ENCODE peak calls at places on chromosomes 1 and 21, in nine cellular contexts. One of them, this sample, is unnamed.

GRCh38 chr21:18620421-18620820 is 216.8 kb upstream of the TMPRSS15 start:
- DNase-seq in cardiac muscle cell: no peak
- DNase-seq in transverse colon: no peak
- DNase-seq in prostate gland: no peak
- DNase-seq in AG04450: no peak
- DNase-seq in left ventricle myocardium inferior: no peak
- DNase-seq in caudate nucleus: no peak
- DNase-seq in IMR-90: no peak
- DNase-seq in right cardiac atrium: no peak
- DNase-seq in this sample: no peak

GRCh38 chr1:48744032-48744431 is 32.7 kb downstream of the BEND5 start:
- DNase-seq in AG04450: no peak
- DNase-seq in prostate gland: no peak
- DNase-seq in right cardiac atrium: no peak
- DNase-seq in IMR-90: no peak
- DNase-seq in cardiac muscle cell: no peak
- DNase-seq in transverse colon: no peak
- DNase-seq in left ventricle myocardium inferior: no peak
- DNase-seq in caudate nucleus: no peak
- DNase-seq in this sample: no peak

GRCh38 chr1:234897754-234898454 is 230.7 kb downstream of the TOMM20 start:
- DNase-seq in IMR-90: no peak
- DNase-seq in prostate gland: no peak
- DNase-seq in caudate nucleus: no peak
- DNase-seq in right cardiac atrium: no peak
- DNase-seq in cardiac muscle cell: no peak
- DNase-seq in left ventricle myocardium inferior: no peak
- DNase-seq in transverse colon: no peak
- DNase-seq in AG04450: no peak
- DNase-seq in this sample: no peak

GRCh38 chr21:41953831-41954653 is at the start of gene C2CD2:
- DNase-seq in cardiac muscle cell: peak
- DNase-seq in left ventricle myocardium inferior: peak
- DNase-seq in right cardiac atrium: peak
- DNase-seq in transverse colon: peak
- DNase-seq in AG04450: no peak
- DNase-seq in IMR-90: peak
- DNase-seq in prostate gland: no peak
- DNase-seq in caudate nucleus: no peak
- DNase-seq in this sample: peak

GRCh38 chr1:235307158-235308124 is 20.5 kb downstream of the ARID4B start:
- DNase-seq in caudate nucleus: no peak
- DNase-seq in transverse colon: no peak
- DNase-seq in IMR-90: peak
- DNase-seq in AG04450: no peak
- DNase-seq in right cardiac atrium: no peak
- DNase-seq in left ventricle myocardium inferior: no peak
- DNase-seq in prostate gland: no peak
- DNase-seq in cardiac muscle cell: no peak
- DNase-seq in this sample: no peak

GRCh38 chr1:147720557-147720956 is 39.8 kb downstream of the GJA5 start:
- DNase-seq in cardiac muscle cell: no peak
- DNase-seq in AG04450: no peak
- DNase-seq in left ventricle myocardium inferior: no peak
- DNase-seq in IMR-90: no peak
- DNase-seq in transverse colon: no peak
- DNase-seq in right cardiac atrium: no peak
- DNase-seq in prostate gland: no peak
- DNase-seq in caudate nucleus: no peak
- DNase-seq in this sample: no peak

GRCh38 chr1:64516803-64517568 is 47.1 kb downstream of the CACHD1 start:
- DNase-seq in caudate nucleus: no peak
- DNase-seq in right cardiac atrium: no peak
- DNase-seq in AG04450: no peak
- DNase-seq in transverse colon: no peak
- DNase-seq in left ventricle myocardium inferior: no peak
- DNase-seq in prostate gland: no peak
- DNase-seq in IMR-90: peak
- DNase-seq in cardiac muscle cell: no peak
- DNase-seq in this sample: no peak

GRCh38 chr1:17765444-17766411 is 10.6 kb downstream of the ACTL8 start:
- DNase-seq in caudate nucleus: no peak
- DNase-seq in IMR-90: peak
- DNase-seq in left ventricle myocardium inferior: no peak
- DNase-seq in AG04450: peak
- DNase-seq in prostate gland: no peak
- DNase-seq in cardiac muscle cell: peak
- DNase-seq in transverse colon: no peak
- DNase-seq in right cardiac atrium: no peak
- DNase-seq in this sample: peak

GRCh38 chr21:19607983-19608668 is 1204.5 kb upstream of the TMPRSS15 start:
- DNase-seq in caudate nucleus: no peak
- DNase-seq in AG04450: no peak
- DNase-seq in right cardiac atrium: no peak
- DNase-seq in prostate gland: no peak
- DNase-seq in transverse colon: no peak
- DNase-seq in IMR-90: no peak
- DNase-seq in left ventricle myocardium inferior: no peak
- DNase-seq in cardiac muscle cell: no peak
- DNase-seq in this sample: no peak

GRCh38 chr1:166971252-166971651 is 4.1 kb downstream of the ILDR2 start:
- DNase-seq in left ventricle myocardium inferior: no peak
- DNase-seq in caudate nucleus: no peak
- DNase-seq in transverse colon: no peak
- DNase-seq in cardiac muscle cell: no peak
- DNase-seq in prostate gland: no peak
- DNase-seq in right cardiac atrium: no peak
- DNase-seq in IMR-90: no peak
- DNase-seq in AG04450: no peak
- DNase-seq in this sample: no peak

GRCh38 chr1:166972193-166972592 is 3.1 kb downstream of the ILDR2 start:
- DNase-seq in prostate gland: no peak
- DNase-seq in left ventricle myocardium inferior: no peak
- DNase-seq in right cardiac atrium: no peak
- DNase-seq in IMR-90: no peak
- DNase-seq in caudate nucleus: no peak
- DNase-seq in cardiac muscle cell: no peak
- DNase-seq in AG04450: no peak
- DNase-seq in transverse colon: no peak
- DNase-seq in this sample: no peak

GRCh38 chr1:166975361-166976129 is at the start of gene ILDR2:
- DNase-seq in caudate nucleus: peak
- DNase-seq in IMR-90: peak
- DNase-seq in cardiac muscle cell: peak
- DNase-seq in right cardiac atrium: peak
- DNase-seq in AG04450: no peak
- DNase-seq in transverse colon: peak
- DNase-seq in left ventricle myocardium inferior: peak
- DNase-seq in prostate gland: peak
- DNase-seq in this sample: peak

GRCh38 chr1:166974647-166975345 is 544 bp downstream of the ILDR2 start:
- DNase-seq in cardiac muscle cell: no peak
- DNase-seq in prostate gland: no peak
- DNase-seq in caudate nucleus: peak
- DNase-seq in right cardiac atrium: no peak
- DNase-seq in AG04450: no peak
- DNase-seq in transverse colon: no peak
- DNase-seq in left ventricle myocardium inferior: no peak
- DNase-seq in IMR-90: no peak
- DNase-seq in this sample: no peak

DNA sequence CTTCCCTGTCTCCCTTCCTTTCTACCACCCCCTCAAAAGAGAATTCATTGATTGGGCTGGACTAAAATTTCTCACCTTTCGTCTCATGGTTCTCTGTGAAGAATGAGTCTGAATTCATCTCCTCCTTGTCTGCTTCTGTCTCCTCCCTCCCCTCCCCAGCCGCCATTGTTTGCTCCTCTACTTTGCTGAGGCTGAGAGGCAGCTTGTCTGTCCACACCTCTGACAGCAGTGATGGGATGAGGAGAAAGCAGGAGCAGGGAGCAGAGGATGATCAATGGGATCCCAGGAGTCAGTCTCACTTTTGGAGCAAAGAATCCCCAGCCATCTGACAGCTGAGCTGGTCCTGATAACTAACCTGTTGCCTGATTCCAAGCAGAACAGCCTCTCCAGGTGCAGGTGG is 2.5 kb downstream of the ILDR2 start:
- DNase-seq in left ventricle myocardium inferior: no peak
- DNase-seq in AG04450: no peak
- DNase-seq in right cardiac atrium: no peak
- DNase-seq in caudate nucleus: no peak
- DNase-seq in transverse colon: no peak
- DNase-seq in cardiac muscle cell: no peak
- DNase-seq in IMR-90: no peak
- DNase-seq in prostate gland: no peak
- DNase-seq in this sample: no peak
- H3K27ac ChIP-seq in left ventricle myocardium inferior: no peak
- H3K27ac ChIP-seq in AG04450: no peak
- H3K27ac ChIP-seq in right cardiac atrium: no peak
- H3K27ac ChIP-seq in caudate nucleus: no peak
- H3K27ac ChIP-seq in transverse colon: no peak
- H3K27ac ChIP-seq in cardiac muscle cell: no peak
- H3K27ac ChIP-seq in IMR-90: no peak
- H3K27ac ChIP-seq in prostate gland: no peak
- H3K27ac ChIP-seq in this sample: no peak

GRCh38 chr1:228108742-228109072 is 392 bp downstream of the MRPL55 start:
- DNase-seq in caudate nucleus: no peak
- DNase-seq in right cardiac atrium: peak
- DNase-seq in AG04450: no peak
- DNase-seq in IMR-90: no peak
- DNase-seq in left ventricle myocardium inferior: no peak
- DNase-seq in transverse colon: no peak
- DNase-seq in cardiac muscle cell: no peak
- DNase-seq in prostate gland: no peak
- DNase-seq in this sample: no peak
- H3K27ac ChIP-seq in caudate nucleus: peak
- H3K27ac ChIP-seq in right cardiac atrium: peak
- H3K27ac ChIP-seq in AG04450: no peak
- H3K27ac ChIP-seq in IMR-90: peak
- H3K27ac ChIP-seq in left ventricle myocardium inferior: peak
- H3K27ac ChIP-seq in transverse colon: peak
- H3K27ac ChIP-seq in cardiac muscle cell: peak
- H3K27ac ChIP-seq in prostate gland: peak
- H3K27ac ChIP-seq in this sample: peak

GRCh38 chr1:207805841-207806421 is 54.1 kb downstream of the CD46 start:
- DNase-seq in right cardiac atrium: peak
- DNase-seq in cardiac muscle cell: peak
- DNase-seq in prostate gland: peak
- DNase-seq in IMR-90: peak
- DNase-seq in caudate nucleus: peak
- DNase-seq in transverse colon: peak
- DNase-seq in AG04450: peak
- DNase-seq in left ventricle myocardium inferior: peak
- DNase-seq in this sample: peak
- H3K27ac ChIP-seq in right cardiac atrium: peak
- H3K27ac ChIP-seq in cardiac muscle cell: no peak
- H3K27ac ChIP-seq in prostate gland: peak
- H3K27ac ChIP-seq in IMR-90: peak
- H3K27ac ChIP-seq in caudate nucleus: peak
- H3K27ac ChIP-seq in transverse colon: peak
- H3K27ac ChIP-seq in AG04450: peak
- H3K27ac ChIP-seq in left ventricle myocardium inferior: peak
- H3K27ac ChIP-seq in this sample: peak

DNA sequence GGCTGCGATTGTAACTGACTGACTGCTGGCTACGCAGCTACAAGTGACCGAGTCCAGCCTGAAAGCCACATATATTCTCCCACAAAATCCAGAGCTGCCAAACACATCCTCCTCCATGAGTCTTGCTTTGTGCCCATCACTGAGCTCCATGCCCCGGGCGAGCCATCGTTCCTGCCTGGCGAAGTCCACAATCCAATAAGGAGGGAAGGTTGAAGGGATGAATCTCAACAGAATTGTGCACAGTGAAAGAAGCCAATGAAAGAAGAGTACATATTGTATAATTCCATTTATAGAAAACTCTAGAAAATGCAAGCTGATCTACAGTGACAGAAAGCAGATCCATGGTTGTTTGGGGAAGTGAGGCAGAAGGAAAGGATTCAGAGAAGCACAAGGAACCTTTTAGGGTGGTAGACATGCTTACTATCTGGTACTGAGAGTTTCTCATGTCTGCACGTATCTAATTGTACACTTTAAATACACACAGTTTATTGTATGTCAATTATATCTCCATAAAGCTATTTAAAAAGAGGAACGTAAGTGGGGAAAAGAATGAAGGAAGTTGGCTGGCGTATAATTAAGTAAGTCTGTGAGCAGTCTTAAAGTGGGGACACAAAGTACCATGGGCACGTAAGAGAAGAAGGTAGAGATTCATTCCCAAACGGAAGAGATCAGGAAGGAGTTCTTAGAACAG is 115.9 kb upstream of the JUN start:
- DNase-seq in caudate nucleus: no peak
- DNase-seq in transverse colon: no peak
- DNase-seq in prostate gland: no peak
- DNase-seq in right cardiac atrium: no peak
- DNase-seq in IMR-90: no peak
- DNase-seq in AG04450: no peak
- DNase-seq in left ventricle myocardium inferior: no peak
- DNase-seq in cardiac muscle cell: no peak
- DNase-seq in this sample: no peak
- H3K27ac ChIP-seq in caudate nucleus: peak
- H3K27ac ChIP-seq in transverse colon: peak
- H3K27ac ChIP-seq in prostate gland: peak
- H3K27ac ChIP-seq in right cardiac atrium: peak
- H3K27ac ChIP-seq in IMR-90: no peak
- H3K27ac ChIP-seq in AG04450: no peak
- H3K27ac ChIP-seq in left ventricle myocardium inferior: peak
- H3K27ac ChIP-seq in cardiac muscle cell: peak
- H3K27ac ChIP-seq in this sample: no peak

DNA sequence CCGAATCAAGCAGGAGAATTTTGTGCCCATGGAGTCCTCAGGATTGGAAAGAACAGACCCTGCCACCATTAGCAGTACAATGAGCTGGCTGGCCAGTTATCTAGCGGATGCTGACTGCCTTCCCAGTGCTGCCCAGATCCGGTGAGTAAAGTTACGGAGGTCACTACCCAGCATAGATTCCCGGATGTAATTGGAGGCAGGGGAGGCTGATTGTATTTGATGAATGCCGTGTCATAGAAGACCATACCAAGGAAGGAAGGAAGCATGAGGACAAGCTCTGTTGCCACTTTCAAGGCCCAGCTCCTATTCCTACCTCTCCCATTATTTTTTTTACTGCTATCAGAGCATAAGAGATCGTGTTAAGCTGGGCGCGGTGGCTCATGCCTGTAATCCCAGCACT is 26.2 kb upstream of the VAMP3 start:
- DNase-seq in prostate gland: no peak
- DNase-seq in left ventricle myocardium inferior: no peak
- DNase-seq in right cardiac atrium: no peak
- DNase-seq in transverse colon: no peak
- DNase-seq in IMR-90: no peak
- DNase-seq in caudate nucleus: no peak
- DNase-seq in AG04450: no peak
- DNase-seq in cardiac muscle cell: no peak
- DNase-seq in this sample: no peak
- H3K27ac ChIP-seq in prostate gland: peak
- H3K27ac ChIP-seq in left ventricle myocardium inferior: no peak
- H3K27ac ChIP-seq in right cardiac atrium: no peak
- H3K27ac ChIP-seq in transverse colon: no peak
- H3K27ac ChIP-seq in IMR-90: no peak
- H3K27ac ChIP-seq in caudate nucleus: no peak
- H3K27ac ChIP-seq in AG04450: no peak
- H3K27ac ChIP-seq in cardiac muscle cell: no peak
- H3K27ac ChIP-seq in this sample: no peak

GRCh38 chr1:15089244-15089992 is 64.1 kb upstream of the TMEM51 start:
- DNase-seq in cardiac muscle cell: no peak
- DNase-seq in right cardiac atrium: no peak
- DNase-seq in left ventricle myocardium inferior: no peak
- DNase-seq in IMR-90: no peak
- DNase-seq in AG04450: no peak
- DNase-seq in prostate gland: peak
- DNase-seq in transverse colon: no peak
- DNase-seq in caudate nucleus: no peak
- DNase-seq in this sample: no peak
- H3K27ac ChIP-seq in cardiac muscle cell: peak
- H3K27ac ChIP-seq in right cardiac atrium: no peak
- H3K27ac ChIP-seq in left ventricle myocardium inferior: no peak
- H3K27ac ChIP-seq in IMR-90: no peak
- H3K27ac ChIP-seq in AG04450: peak
- H3K27ac ChIP-seq in prostate gland: peak
- H3K27ac ChIP-seq in transverse colon: no peak
- H3K27ac ChIP-seq in caudate nucleus: no peak
- H3K27ac ChIP-seq in this sample: no peak

This sample was measured in mammary epithelial cell.